ENCODE peak calls at places on chromosomes 11 and 22, in seven cellular contexts. Q is naive thymus-derived CD8-positive, alpha-beta T cell; X is cardiac fibroblast; J is pulmonary artery endothelial cell; E is NT2/D1; B is M059J; O is RCC 7860. L is an unnamed sample.

GRCh38 chr11:69921429-69922014 is 102.3 kb upstream of the FGF3 start:
- DNase-seq in Q (no peak), X (no peak), J (no peak), E (no peak), B (no peak), O (no peak), L (no peak)

GRCh38 chr11:126348806-126349582 is 6.5 kb upstream of the ST3GAL4 start:
- DNase-seq in Q (no peak), X (peak), J (peak), E (no peak), B (no peak), O (no peak), L (no peak)

GRCh38 chr11:35487532-35488078 is 37.8 kb downstream of the PAMR1 start:
- DNase-seq in Q (no peak), X (peak), J (no peak), E (peak), B (peak), O (no peak), L (no peak)

GRCh38 chr22:21020802-21021429 is 6.0 kb downstream of the P2RX6 start:
- DNase-seq in Q (no peak), X (peak), J (no peak), E (no peak), B (no peak), O (no peak), L (no peak)

GRCh38 chr11:43738600-43739409 is 58.3 kb downstream of the HSD17B12 start:
- DNase-seq in Q (no peak), X (peak), J (no peak), E (no peak), B (peak), O (no peak), L (no peak)

GRCh38 chr11:117828641-117829368 is 4.3 kb upstream of the FXYD2 start:
- DNase-seq in Q (peak), X (peak), J (no peak), E (no peak), B (peak), O (peak), L (no peak)

GRCh38 chr22:25741692-25742626 is at the start of gene MYO18B:
- DNase-seq in Q (no peak), X (peak), J (no peak), E (no peak), B (no peak), O (no peak), L (no peak)

GRCh38 chr11:3156282-3156660 is 8.8 kb downstream of the OSBPL5 start:
- DNase-seq in Q (no peak), X (no peak), J (no peak), E (no peak), B (no peak), O (no peak), L (no peak)

GRCh38 chr22:42929838-42930155 is 72.7 kb upstream of the ARFGAP3 start:
- DNase-seq in Q (no peak), X (no peak), J (no peak), E (no peak), B (no peak), O (no peak), L (no peak)

L was measured in Panc1.